ENCODE peak calls at places on chromosomes 1 and 21, in five cellular contexts. J is amygdala; G is aorta; O is A172; Z is CD4-positive, CD25-positive, alpha-beta regulatory T cell. Q is an unnamed sample.

GRCh38 chr1:117860906-117861610 is 68.4 kb downstream of the GDAP2 start:
- DNase-seq in J (no peak), G (no peak), O (no peak), Z (no peak), Q (no peak)

GRCh38 chr1:200198247-200198646 is 170.7 kb downstream of the NR5A2 start:
- DNase-seq in J (no peak), G (no peak), O (no peak), Z (no peak), Q (no peak)

GRCh38 chr1:2585318-2586092 is 1.1 kb upstream of the PRXL2B start:
- DNase-seq in J (no peak), G (peak), O (no peak), Z (peak), Q (peak)

GRCh38 chr1:160114085-160114484 is 1.5 kb upstream of the ATP1A2 start:
- DNase-seq in J (no peak), G (no peak), O (no peak), Z (no peak), Q (no peak)

GRCh38 chr1:44305962-44306422 is 49.1 kb downstream of the ERI3 start:
- DNase-seq in J (no peak), G (no peak), O (no peak), Z (no peak), Q (no peak)

GRCh38 chr1:212487774-212488435 is 55.2 kb downstream of the NENF start:
- DNase-seq in J (no peak), G (no peak), O (no peak), Z (no peak), Q (no peak)

GRCh38 chr1:85569122-85569521 is 11.4 kb upstream of the CCN1 start:
- DNase-seq in J (no peak), G (no peak), O (peak), Z (no peak), Q (peak)

GRCh38 chr1:31830511-31830910 is 14.7 kb upstream of the SPOCD1 start:
- DNase-seq in J (no peak), G (no peak), O (no peak), Z (no peak), Q (no peak)

GRCh38 chr21:27425172-27425571 is 458.3 kb upstream of the ADAMTS5 start:
- DNase-seq in J (no peak), G (no peak), O (peak), Z (no peak), Q (peak)

GRCh38 chr1:87045757-87046422 is 131.5 kb downstream of the HS2ST1 start:
- DNase-seq in J (no peak), G (no peak), O (no peak), Z (peak), Q (no peak)

GRCh38 chr1:205961405-205961804 is 18.1 kb upstream of the SLC26A9 start:
- DNase-seq in J (no peak), G (no peak), O (peak), Z (no peak), Q (peak)

GRCh38 chr1:11729498-11730428 is 6.2 kb upstream of the AGTRAP start:
- DNase-seq in J (no peak), G (no peak), O (no peak), Z (no peak), Q (no peak)

GRCh38 chr1:26909951-26910342 is 3.8 kb downstream of the NR0B2 start:
- DNase-seq in J (no peak), G (no peak), O (no peak), Z (no peak), Q (no peak)